ENCODE peak calls at places on chromosomes 1 and 21, in ten cellular contexts. K, O, W, C, D, Z, I, Y, U and G are unnamed samples.

GRCh38 chr1:19439464-19440171 is 45.7 kb downstream of the CAPZB start:
- DNase-seq in K (peak), O (no peak), W (no peak), C (peak), D (peak), Z (no peak), I (no peak), Y (no peak), U (no peak), G (no peak)

GRCh38 chr1:119449964-119450363 is 35.0 kb downstream of the HSD3B2 start:
- DNase-seq in K (no peak), O (no peak), W (no peak), C (no peak), D (no peak), Z (no peak), I (no peak), Y (no peak), U (no peak), G (no peak)

GRCh38 chr21:42532466-42533181 is 19.0 kb downstream of the SLC37A1 start:
- DNase-seq in K (no peak), O (peak), W (no peak), C (no peak), D (no peak), Z (peak), I (no peak), Y (peak), U (no peak), G (peak)

GRCh38 chr1:111669268-111669667 is 49.7 kb downstream of the RAP1A start:
- DNase-seq in K (no peak), O (no peak), W (no peak), C (no peak), D (no peak), Z (no peak), I (no peak), Y (no peak), U (no peak), G (no peak)

GRCh38 chr1:62746086-62746808 is 37.7 kb upstream of the ATG4C start:
- DNase-seq in K (peak), O (no peak), W (peak), C (peak), D (no peak), Z (peak), I (no peak), Y (peak), U (no peak), G (no peak)

GRCh38 chr1:60746278-60746761 is 336.0 kb upstream of the NFIA start:
- DNase-seq in K (no peak), O (no peak), W (no peak), C (no peak), D (no peak), Z (no peak), I (no peak), Y (no peak), U (no peak), G (no peak)

GRCh38 chr1:41394918-41395598 is 33.8 kb downstream of the FOXO6 start:
- DNase-seq in K (no peak), O (no peak), W (peak), C (no peak), D (no peak), Z (no peak), I (no peak), Y (no peak), U (no peak), G (no peak)

GRCh38 chr1:36572906-36573305 is 90.2 kb upstream of the CSF3R start:
- DNase-seq in K (no peak), O (no peak), W (no peak), C (no peak), D (no peak), Z (no peak), I (no peak), Y (no peak), U (no peak), G (no peak)

GRCh38 chr1:3312894-3313578 is 141.4 kb upstream of the ARHGEF16 start:
- DNase-seq in K (peak), O (peak), W (peak), C (peak), D (peak), Z (peak), I (peak), Y (peak), U (no peak), G (peak)

GRCh38 chr1:62131093-62131725 is 63.4 kb upstream of the L1TD1 start:
- DNase-seq in K (peak), O (no peak), W (peak), C (peak), D (no peak), Z (peak), I (no peak), Y (peak), U (no peak), G (peak)

GRCh38 chr1:31062867-31063380 is 2.6 kb downstream of the PUM1 start:
- DNase-seq in K (no peak), O (no peak), W (no peak), C (no peak), D (no peak), Z (no peak), I (no peak), Y (no peak), U (no peak), G (no peak)

GRCh38 chr1:48495911-48496310 is 23.9 kb upstream of the SPATA6 start:
- DNase-seq in K (no peak), O (no peak), W (no peak), C (no peak), D (no peak), Z (no peak), I (no peak), Y (no peak), U (no peak), G (no peak)

GRCh38 chr21:41730399-41730798 is 36.5 kb downstream of the RIPK4 start:
- DNase-seq in K (no peak), O (no peak), W (no peak), C (no peak), D (no peak), Z (no peak), I (no peak), Y (no peak), U (no peak), G (no peak)

GRCh38 chr1:14190508-14190907 is 408.0 kb upstream of the KAZN start:
- DNase-seq in K (peak), O (no peak), W (peak), C (no peak), D (no peak), Z (no peak), I (no peak), Y (peak), U (no peak), G (no peak)

GRCh38 chr1:157198619-157199420 is 60.6 kb upstream of the ETV3 start:
- DNase-seq in K (no peak), O (no peak), W (peak), C (no peak), D (no peak), Z (no peak), I (no peak), Y (no peak), U (no peak), G (no peak)

GRCh38 chr1:112165375-112165774 is 175.9 kb upstream of the KCND3 start:
- DNase-seq in K (no peak), O (no peak), W (no peak), C (no peak), D (no peak), Z (no peak), I (no peak), Y (no peak), U (no peak), G (no peak)

GRCh38 chr1:55147504-55147903 is 67.7 kb downstream of the USP24 start:
- DNase-seq in K (no peak), O (no peak), W (no peak), C (no peak), D (no peak), Z (no peak), I (no peak), Y (no peak), U (no peak), G (no peak)

GRCh38 chr1:151485685-151486255 is 25.4 kb upstream of the CGN start:
- DNase-seq in K (no peak), O (no peak), W (no peak), C (peak), D (no peak), Z (peak), I (no peak), Y (no peak), U (no peak), G (no peak)

GRCh38 chr1:212155219-212155618 is 119.7 kb downstream of the DTL start:
- DNase-seq in K (no peak), O (no peak), W (no peak), C (no peak), D (no peak), Z (peak), I (no peak), Y (no peak), U (no peak), G (no peak)

GRCh38 chr1:21573971-21574458 is 64.8 kb downstream of the ALPL start:
- DNase-seq in K (peak), O (no peak), W (peak), C (peak), D (no peak), Z (peak), I (no peak), Y (no peak), U (no peak), G (peak)

GRCh38 chr1:173688300-173688699 is 18.6 kb upstream of the ANKRD45 start:
- DNase-seq in K (no peak), O (no peak), W (no peak), C (no peak), D (no peak), Z (no peak), I (no peak), Y (no peak), U (no peak), G (no peak)

GRCh38 chr21:21712761-21713558 is 714.8 kb downstream of the NCAM2 start:
- DNase-seq in K (no peak), O (no peak), W (no peak), C (peak), D (no peak), Z (no peak), I (no peak), Y (no peak), U (no peak), G (no peak)

GRCh38 chr1:33219886-33220661 is 36.2 kb upstream of the ZNF362 start:
- DNase-seq in K (peak), O (no peak), W (peak), C (no peak), D (no peak), Z (no peak), I (no peak), Y (peak), U (no peak), G (no peak)

GRCh38 chr1:34176830-34177613 is at the start of gene C1orf94:
- DNase-seq in K (no peak), O (no peak), W (no peak), C (no peak), D (no peak), Z (no peak), I (no peak), Y (no peak), U (no peak), G (no peak)

GRCh38 chr1:67514299-67514698 is 84.1 kb upstream of the SERBP1 start:
- DNase-seq in K (no peak), O (no peak), W (no peak), C (no peak), D (no peak), Z (no peak), I (no peak), Y (no peak), U (no peak), G (no peak)

GRCh38 chr1:67060811-67061218 is 6.9 kb upstream of the SLC35D1 start:
- DNase-seq in K (peak), O (no peak), W (peak), C (peak), D (no peak), Z (no peak), I (no peak), Y (peak), U (no peak), G (no peak)